ENCODE peak calls at places on chromosomes 6 and 20, in ten cellular contexts. X is GM12865; S is iris pigment epithelial cell; J is adipocyte; O is activated naive CD8-positive, alpha-beta T cell treated with anti-CD3 and anti-CD28 coated beads, Interleukin-2, amount 50 U/mL, for 24 hours; B is ACHN; A is CD8-positive, alpha-beta T cell; R is HCT116; Y is NCI-H1092 treated with DMSO at 0.1 percent for 48 hours; G is left lobe of liver. U is an unnamed sample.

GRCh38 chr20:34570859-34571306 is 12.4 kb downstream of the MAP1LC3A start:
- DNase-seq in X (no peak), S (peak; percentile 89), J (peak; percentile 7), O (no peak), B (no peak), A (no peak), R (no peak), Y (no peak), G (no peak), U (no peak)

GRCh38 chr6:43983632-43984031 is 143.6 kb downstream of the MRPL14 start:
- DNase-seq in X (no peak), S (no peak), J (no peak), O (no peak), B (no peak), A (no peak), R (no peak), Y (peak; percentile 88), G (no peak), U (peak; percentile 84)

GRCh38 chr6:28212510-28213212 is 12.4 kb upstream of the ZSCAN9 start:
- DNase-seq in X (peak; percentile 89), S (peak; percentile 84), J (peak; percentile 82), O (peak; percentile 75), B (peak; percentile 85), A (no peak), R (peak; percentile 80), Y (peak; percentile 41), G (no peak), U (peak; percentile 15)

GRCh38 chr6:1708820-1709612 is 99.3 kb downstream of the FOXC1 start:
- DNase-seq in X (no peak), S (no peak), J (no peak), O (no peak), B (no peak), A (no peak), R (peak; percentile 31), Y (no peak), G (peak; percentile 52), U (no peak)

GRCh38 chr20:21265457-21266190 is 37.5 kb upstream of the XRN2 start:
- DNase-seq in X (no peak), S (no peak), J (no peak), O (no peak), B (no peak), A (no peak), R (no peak), Y (peak; percentile 7), G (no peak), U (peak; percentile 82)

GRCh38 chr20:8305449-8305978 is 173.4 kb downstream of the PLCB1 start:
- DNase-seq in X (peak; percentile 84), S (peak; percentile 36), J (peak; percentile 39), O (peak; percentile 63), B (peak; percentile 53), A (peak; percentile 79), R (peak; percentile 67), Y (peak; percentile 9), G (peak; percentile 53), U (peak; percentile 36)

GRCh38 chr6:56984374-56984773 is 29.5 kb downstream of the BEND6 start:
- DNase-seq in X (no peak), S (peak; percentile 75), J (peak; percentile 49), O (no peak), B (no peak), A (no peak), R (no peak), Y (no peak), G (no peak), U (no peak)

GRCh38 chr20:34078540-34078939 is 33.5 kb downstream of the EIF2S2 start:
- DNase-seq in X (no peak), S (no peak), J (no peak), O (no peak), B (no peak), A (no peak), R (no peak), Y (no peak), G (no peak), U (no peak)

GRCh38 chr6:42963855-42964605 is 3.5 kb downstream of the GNMT start:
- DNase-seq in X (peak; percentile 51), S (peak; percentile 61), J (peak; percentile 32), O (peak; percentile 46), B (peak; percentile 63), A (no peak), R (no peak), Y (no peak), G (no peak), U (no peak)

GRCh38 chr6:11067348-11067747 is 23.2 kb upstream of the ELOVL2 start:
- DNase-seq in X (no peak), S (no peak), J (no peak), O (no peak), B (no peak), A (no peak), R (no peak), Y (peak; percentile 1), G (peak; percentile 96), U (no peak)

GRCh38 chr6:28838289-28838633 is 85.5 kb downstream of the TRIM27 start:
- DNase-seq in X (peak; percentile 82), S (peak; percentile 61), J (peak; percentile 84), O (peak; percentile 71), B (peak; percentile 68), A (peak; percentile 82), R (no peak), Y (peak; percentile 82), G (peak; percentile 72), U (peak; percentile 39)

GRCh38 chr6:90144396-90144795 is 152.2 kb downstream of the BACH2 start:
- DNase-seq in X (peak; percentile 27), S (no peak), J (no peak), O (peak; percentile 66), B (no peak), A (no peak), R (no peak), Y (no peak), G (no peak), U (no peak)

GRCh38 chr6:109303647-109304283 is 78.5 kb downstream of the CD164 start:
- DNase-seq in X (no peak), S (no peak), J (peak; percentile 2), O (no peak), B (no peak), A (no peak), R (no peak), Y (no peak), G (no peak), U (no peak)

GRCh38 chr6:149719531-149719930 is 1.6 kb upstream of the LATS1 start:
- DNase-seq in X (no peak), S (no peak), J (no peak), O (no peak), B (no peak), A (no peak), R (no peak), Y (no peak), G (no peak), U (no peak)

GRCh38 chr20:17189976-17190710 is 36.7 kb upstream of the PCSK2 start:
- DNase-seq in X (no peak), S (no peak), J (no peak), O (no peak), B (no peak), A (no peak), R (no peak), Y (no peak), G (no peak), U (no peak)

GRCh38 chr20:4813839-4814695 is 92.4 kb downstream of the PRND start:
- DNase-seq in X (peak; percentile 94), S (no peak), J (no peak), O (peak; percentile 52), B (no peak), A (peak; percentile 76), R (no peak), Y (no peak), G (no peak), U (no peak)

GRCh38 chr6:139847322-139847797 is 472.9 kb upstream of the CITED2 start:
- DNase-seq in X (no peak), S (no peak), J (no peak), O (no peak), B (no peak), A (no peak), R (no peak), Y (no peak), G (no peak), U (no peak)

GRCh38 chr6:44524491-44525227 is 137.2 kb downstream of the CDC5L start:
- DNase-seq in X (peak; percentile 42), S (peak; percentile 43), J (no peak), O (no peak), B (no peak), A (no peak), R (no peak), Y (no peak), G (no peak), U (no peak)

GRCh38 chr6:118680452-118681095 is 29.2 kb upstream of the CEP85L start:
- DNase-seq in X (no peak), S (no peak), J (no peak), O (no peak), B (no peak), A (no peak), R (no peak), Y (no peak), G (no peak), U (no peak)

GRCh38 chr20:42530855-42531674 is 658.6 kb downstream of the PTPRT start:
- DNase-seq in X (peak; percentile 39), S (peak; percentile 3), J (peak; percentile 0), O (no peak), B (peak; percentile 40), A (no peak), R (no peak), Y (peak; percentile 65), G (no peak), U (no peak)

GRCh38 chr6:42133926-42134325 is 8.5 kb downstream of the C6orf132 start:
- DNase-seq in X (no peak), S (no peak), J (no peak), O (no peak), B (no peak), A (no peak), R (no peak), Y (no peak), G (no peak), U (no peak)

GRCh38 chr20:43543138-43543537 is 15.7 kb upstream of the SGK2 start:
- DNase-seq in X (peak; percentile 14), S (no peak), J (no peak), O (no peak), B (no peak), A (no peak), R (no peak), Y (no peak), G (no peak), U (no peak)

GRCh38 chr6:31727034-31727716 is 1.9 kb downstream of the DDAH2 start:
- DNase-seq in X (no peak), S (no peak), J (no peak), O (peak; percentile 42), B (no peak), A (no peak), R (no peak), Y (no peak), G (no peak), U (no peak)

GRCh38 chr20:219290-220115 is 7.6 kb upstream of the DEFB129 start:
- DNase-seq in X (peak; percentile 23), S (peak; percentile 16), J (peak; percentile 68), O (no peak), B (peak; percentile 35), A (no peak), R (peak; percentile 27), Y (peak; percentile 16), G (no peak), U (peak; percentile 4)

GRCh38 chr6:110858016-110858415 is 16.6 kb upstream of the AMD1 start:
- DNase-seq in X (no peak), S (no peak), J (no peak), O (no peak), B (no peak), A (no peak), R (no peak), Y (no peak), G (peak; percentile 45), U (no peak)

GRCh38 chr6:12602951-12603710 is 113.4 kb upstream of the PHACTR1 start:
- DNase-seq in X (peak; percentile 64), S (peak; percentile 58), J (peak; percentile 81), O (no peak), B (peak; percentile 53), A (no peak), R (peak; percentile 28), Y (peak; percentile 0), G (no peak), U (no peak)